ENCODE peak calls at places on chromosomes 16 and 17, in five cellular contexts. L is endothelial cell; J is stimulated activated CD4-positive, alpha-beta T cell treated with anti-CD3 and anti-CD28 coated beads, Interleukin-4, amount 100 ng/mL, for 24 hours; I is left ventricle myocardium inferior; C is CD4-positive, CD25-positive, alpha-beta regulatory T cell. B is an unnamed sample.

GRCh38 chr17:35163886-35164285 is 16.3 kb downstream of the UNC45B start:
- DNase-seq in L (no peak), J (no peak), I (no peak), C (no peak), B (peak; percentile 25)

GRCh38 chr16:17205279-17206139 is 265.3 kb downstream of the XYLT1 start:
- DNase-seq in L (no peak), J (no peak), I (no peak), C (no peak), B (no peak)

GRCh38 chr16:55655709-55656694 is at the start of gene SLC6A2:
- DNase-seq in L (peak; percentile 49), J (no peak), I (peak; percentile 29), C (no peak), B (peak; percentile 42)

GRCh38 chr17:17417718-17418151 is 59.1 kb upstream of the MED9 start:
- DNase-seq in L (no peak), J (no peak), I (no peak), C (no peak), B (no peak)

GRCh38 chr17:41559548-41559947 is 12.3 kb downstream of the KRT9 start:
- DNase-seq in L (no peak), J (no peak), I (no peak), C (no peak), B (no peak)

GRCh38 chr17:78805301-78805700 is 23.2 kb upstream of the CYTH1 start:
- DNase-seq in L (no peak), J (peak; percentile 79), I (no peak), C (no peak), B (no peak)

GRCh38 chr17:82767041-82767754 is 15.3 kb downstream of the TBCD start:
- DNase-seq in L (peak; percentile 67), J (peak; percentile 56), I (no peak), C (no peak), B (peak; percentile 85)

GRCh38 chr16:89383095-89384003 is 107.0 kb downstream of the ANKRD11 start:
- DNase-seq in L (peak; percentile 37), J (peak; percentile 18), I (peak; percentile 49), C (no peak), B (peak; percentile 70)

GRCh38 chr17:42623732-42624596 is 14.5 kb downstream of the TUBG1 start:
- DNase-seq in L (no peak), J (no peak), I (no peak), C (no peak), B (no peak)

GRCh38 chr16:17396762-17397498 is 73.8 kb downstream of the XYLT1 start:
- DNase-seq in L (no peak), J (peak; percentile 13), I (no peak), C (peak; percentile 60), B (peak; percentile 50)

GRCh38 chr17:83121921-83122820 is 42.8 kb downstream of the METRNL start:
- DNase-seq in L (no peak), J (no peak), I (no peak), C (no peak), B (no peak)

GRCh38 chr16:3282103-3282746 is 1.1 kb upstream of the ZNF263 start:
- DNase-seq in L (peak; percentile 60), J (no peak), I (no peak), C (no peak), B (no peak)

GRCh38 chr16:35207059-35207999 is 1747.9 kb downstream of the TP53TG3F start:
- DNase-seq in L (no peak), J (no peak), I (no peak), C (no peak), B (peak; percentile 90)

GRCh38 chr16:30004811-30005242 is 6.0 kb downstream of the DOC2A start:
- DNase-seq in L (no peak), J (no peak), I (no peak), C (no peak), B (no peak)